ENCODE peak calls at places on chromosome 15, in nine cellular contexts. One of them, this sample, is unnamed.

GRCh38 chr15:80418892-80419537 is 14.8 kb downstream of the ARNT2 start:
- DNase-seq in MM.1S: peak
- DNase-seq in GM13977: no peak
- DNase-seq in ELR: peak
- DNase-seq in AG04450: peak
- DNase-seq in nucleus accumbens: no peak
- DNase-seq in T-helper 1 cell: no peak
- DNase-seq in WTC11: no peak
- DNase-seq in GM23248: peak
- DNase-seq in this sample: peak

GRCh38 chr15:101522621-101523559 is 33.4 kb upstream of the PCSK6 start:
- DNase-seq in MM.1S: no peak
- DNase-seq in GM13977: no peak
- DNase-seq in ELR: no peak
- DNase-seq in AG04450: no peak
- DNase-seq in nucleus accumbens: no peak
- DNase-seq in T-helper 1 cell: no peak
- DNase-seq in WTC11: no peak
- DNase-seq in GM23248: no peak
- DNase-seq in this sample: no peak

GRCh38 chr15:58771621-58772235 is 626 bp downstream of the MINDY2 start:
- DNase-seq in MM.1S: no peak
- DNase-seq in GM13977: no peak
- DNase-seq in ELR: peak
- DNase-seq in AG04450: no peak
- DNase-seq in nucleus accumbens: peak
- DNase-seq in T-helper 1 cell: no peak
- DNase-seq in WTC11: peak
- DNase-seq in GM23248: peak
- DNase-seq in this sample: peak

GRCh38 chr15:48547305-48547704 is 98.2 kb downstream of the FBN1 start:
- DNase-seq in MM.1S: no peak
- DNase-seq in GM13977: no peak
- DNase-seq in ELR: peak
- DNase-seq in AG04450: no peak
- DNase-seq in nucleus accumbens: no peak
- DNase-seq in T-helper 1 cell: no peak
- DNase-seq in WTC11: no peak
- DNase-seq in GM23248: peak
- DNase-seq in this sample: no peak

GRCh38 chr15:91942676-91943417 is 89.3 kb downstream of the SLCO3A1 start:
- DNase-seq in MM.1S: peak
- DNase-seq in GM13977: no peak
- DNase-seq in ELR: peak
- DNase-seq in AG04450: peak
- DNase-seq in nucleus accumbens: no peak
- DNase-seq in T-helper 1 cell: peak
- DNase-seq in WTC11: no peak
- DNase-seq in GM23248: peak
- DNase-seq in this sample: no peak

GRCh38 chr15:78384651-78385050 is 44.5 kb downstream of the CRABP1 start:
- DNase-seq in MM.1S: no peak
- DNase-seq in GM13977: no peak
- DNase-seq in ELR: no peak
- DNase-seq in AG04450: no peak
- DNase-seq in nucleus accumbens: no peak
- DNase-seq in T-helper 1 cell: no peak
- DNase-seq in WTC11: no peak
- DNase-seq in GM23248: no peak
- DNase-seq in this sample: no peak

GRCh38 chr15:73899197-73900128 is 26.1 kb downstream of the TBC1D21 start:
- DNase-seq in MM.1S: no peak
- DNase-seq in GM13977: no peak
- DNase-seq in ELR: peak
- DNase-seq in AG04450: no peak
- DNase-seq in nucleus accumbens: no peak
- DNase-seq in T-helper 1 cell: no peak
- DNase-seq in WTC11: no peak
- DNase-seq in GM23248: peak
- DNase-seq in this sample: no peak

GRCh38 chr15:71678191-71678590 is 132.2 kb upstream of the NR2E3 start:
- DNase-seq in MM.1S: no peak
- DNase-seq in GM13977: no peak
- DNase-seq in ELR: no peak
- DNase-seq in AG04450: no peak
- DNase-seq in nucleus accumbens: no peak
- DNase-seq in T-helper 1 cell: no peak
- DNase-seq in WTC11: no peak
- DNase-seq in GM23248: peak
- DNase-seq in this sample: no peak

GRCh38 chr15:58559904-58560588 is 128.3 kb downstream of the LIPC start:
- DNase-seq in MM.1S: no peak
- DNase-seq in GM13977: no peak
- DNase-seq in ELR: no peak
- DNase-seq in AG04450: no peak
- DNase-seq in nucleus accumbens: no peak
- DNase-seq in T-helper 1 cell: no peak
- DNase-seq in WTC11: no peak
- DNase-seq in GM23248: no peak
- DNase-seq in this sample: no peak

GRCh38 chr15:59457103-59457502 is 19.1 kb downstream of the FAM81A start:
- DNase-seq in MM.1S: no peak
- DNase-seq in GM13977: no peak
- DNase-seq in ELR: peak
- DNase-seq in AG04450: no peak
- DNase-seq in nucleus accumbens: no peak
- DNase-seq in T-helper 1 cell: no peak
- DNase-seq in WTC11: no peak
- DNase-seq in GM23248: no peak
- DNase-seq in this sample: no peak

GRCh38 chr15:69573815-69574472 is 121.3 kb downstream of the RPLP1 start:
- DNase-seq in MM.1S: no peak
- DNase-seq in GM13977: no peak
- DNase-seq in ELR: peak
- DNase-seq in AG04450: no peak
- DNase-seq in nucleus accumbens: peak
- DNase-seq in T-helper 1 cell: no peak
- DNase-seq in WTC11: no peak
- DNase-seq in GM23248: peak
- DNase-seq in this sample: no peak

GRCh38 chr15:61118885-61119284 is 110.2 kb downstream of the RORA start:
- DNase-seq in MM.1S: no peak
- DNase-seq in GM13977: no peak
- DNase-seq in ELR: no peak
- DNase-seq in AG04450: no peak
- DNase-seq in nucleus accumbens: no peak
- DNase-seq in T-helper 1 cell: no peak
- DNase-seq in WTC11: peak
- DNase-seq in GM23248: no peak
- DNase-seq in this sample: no peak

GRCh38 chr15:62594017-62594416 is 428.9 kb upstream of the C2CD4B start:
- DNase-seq in MM.1S: no peak
- DNase-seq in GM13977: no peak
- DNase-seq in ELR: peak
- DNase-seq in AG04450: no peak
- DNase-seq in nucleus accumbens: no peak
- DNase-seq in T-helper 1 cell: no peak
- DNase-seq in WTC11: no peak
- DNase-seq in GM23248: no peak
- DNase-seq in this sample: no peak

GRCh38 chr15:55909036-55909811 is 84.2 kb downstream of the NEDD4 start:
- DNase-seq in MM.1S: no peak
- DNase-seq in GM13977: no peak
- DNase-seq in ELR: peak
- DNase-seq in AG04450: no peak
- DNase-seq in nucleus accumbens: no peak
- DNase-seq in T-helper 1 cell: no peak
- DNase-seq in WTC11: no peak
- DNase-seq in GM23248: peak
- DNase-seq in this sample: no peak

GRCh38 chr15:94297543-94297942 is 66.2 kb downstream of the MCTP2 start:
- DNase-seq in MM.1S: no peak
- DNase-seq in GM13977: peak
- DNase-seq in ELR: no peak
- DNase-seq in AG04450: no peak
- DNase-seq in nucleus accumbens: no peak
- DNase-seq in T-helper 1 cell: no peak
- DNase-seq in WTC11: no peak
- DNase-seq in GM23248: no peak
- DNase-seq in this sample: no peak

GRCh38 chr15:48913141-48913540 is 35.2 kb downstream of the EID1 start:
- DNase-seq in MM.1S: no peak
- DNase-seq in GM13977: no peak
- DNase-seq in ELR: peak
- DNase-seq in AG04450: no peak
- DNase-seq in nucleus accumbens: no peak
- DNase-seq in T-helper 1 cell: no peak
- DNase-seq in WTC11: no peak
- DNase-seq in GM23248: no peak
- DNase-seq in this sample: no peak

GRCh38 chr15:77107531-77108355 is 36.8 kb upstream of the TSPAN3 start:
- DNase-seq in MM.1S: peak
- DNase-seq in GM13977: peak
- DNase-seq in ELR: peak
- DNase-seq in AG04450: peak
- DNase-seq in nucleus accumbens: peak
- DNase-seq in T-helper 1 cell: peak
- DNase-seq in WTC11: peak
- DNase-seq in GM23248: peak
- DNase-seq in this sample: peak